ENCODE peak calls at places on chromosomes 6 and 20, in four cellular contexts. One of them, this sample, is unnamed. For H3K4me1, the result is how much of the 10 kb centered on the place peaks cover.

GRCh38 chr6:149884215-149884614 is 13.7 kb downstream of the RAET1E start:
- DNase-seq in foreskin keratinocyte: no peak
- DNase-seq in right cardiac atrium: peak
- DNase-seq in GM23248: peak
- DNase-seq in this sample: no peak

GRCh38 chr6:151442359-151442758 is 9.6 kb downstream of the RMND1 start:
- DNase-seq in foreskin keratinocyte: no peak
- DNase-seq in right cardiac atrium: no peak
- DNase-seq in GM23248: no peak
- DNase-seq in this sample: no peak

GRCh38 chr6:15751721-15752350 is 89.0 kb upstream of the DTNBP1 start:
- DNase-seq in foreskin keratinocyte: no peak
- DNase-seq in right cardiac atrium: no peak
- DNase-seq in GM23248: peak
- DNase-seq in this sample: no peak

GRCh38 chr20:38304845-38305447 is 990 bp downstream of the BPI start:
- DNase-seq in foreskin keratinocyte: no peak
- DNase-seq in right cardiac atrium: peak
- DNase-seq in GM23248: peak
- DNase-seq in this sample: no peak

GRCh38 chr20:4006640-4007039 is 8.7 kb downstream of the RNF24 start:
- DNase-seq in foreskin keratinocyte: no peak
- DNase-seq in right cardiac atrium: peak
- DNase-seq in GM23248: peak
- DNase-seq in this sample: peak

GRCh38 chr20:18587665-18588553 is at the start of gene DTD1:
- DNase-seq in foreskin keratinocyte: peak
- DNase-seq in right cardiac atrium: peak
- DNase-seq in GM23248: peak
- DNase-seq in this sample: peak

GRCh38 chr6:96898241-96898851 is 655 bp upstream of the NDUFAF4 start:
- DNase-seq in foreskin keratinocyte: peak
- DNase-seq in right cardiac atrium: no peak
- DNase-seq in GM23248: peak
- DNase-seq in this sample: no peak

GRCh38 chr20:40265872-40266533 is 423.0 kb downstream of the MAFB start:
- DNase-seq in foreskin keratinocyte: no peak
- DNase-seq in right cardiac atrium: no peak
- DNase-seq in GM23248: peak
- DNase-seq in this sample: no peak

GRCh38 chr6:170393807-170394399 is 87.3 kb downstream of the FAM120B start:
- DNase-seq in foreskin keratinocyte: peak
- DNase-seq in right cardiac atrium: no peak
- DNase-seq in GM23248: peak
- DNase-seq in this sample: no peak

GRCh38 chr6:1667012-1667804 is 57.5 kb downstream of the FOXC1 start:
- DNase-seq in foreskin keratinocyte: no peak
- DNase-seq in right cardiac atrium: no peak
- DNase-seq in GM23248: no peak
- DNase-seq in this sample: no peak

GRCh38 chr6:3797231-3798200 is 46.0 kb upstream of the PXDC1 start:
- DNase-seq in foreskin keratinocyte: peak
- DNase-seq in right cardiac atrium: no peak
- DNase-seq in GM23248: peak
- DNase-seq in this sample: no peak

GRCh38 chr6:17418281-17419188 is 25.1 kb downstream of the CAP2 start:
- DNase-seq in foreskin keratinocyte: peak
- DNase-seq in right cardiac atrium: no peak
- DNase-seq in GM23248: peak
- DNase-seq in this sample: no peak

GRCh38 chr20:62507323-62507722 is 31.5 kb upstream of the GATA5 start:
- DNase-seq in foreskin keratinocyte: no peak
- DNase-seq in right cardiac atrium: no peak
- DNase-seq in GM23248: no peak
- DNase-seq in this sample: no peak

GRCh38 chr6:139981810-139982550 is 607.5 kb upstream of the CITED2 start:
- DNase-seq in foreskin keratinocyte: no peak
- DNase-seq in right cardiac atrium: no peak
- DNase-seq in GM23248: peak
- DNase-seq in this sample: no peak

GRCh38 chr6:110876170-110876773 is 1.7 kb downstream of the AMD1 start:
- DNase-seq in foreskin keratinocyte: peak
- DNase-seq in right cardiac atrium: peak
- DNase-seq in GM23248: peak
- DNase-seq in this sample: peak

GRCh38 chr6:137799950-137800568 is 67.0 kb upstream of the TNFAIP3 start:
- DNase-seq in foreskin keratinocyte: no peak
- DNase-seq in right cardiac atrium: no peak
- DNase-seq in GM23248: peak
- DNase-seq in this sample: no peak

GRCh38 chr20:50744143-50744792 is 12.9 kb downstream of the PARD6B start:
- DNase-seq in foreskin keratinocyte: peak
- DNase-seq in right cardiac atrium: peak
- DNase-seq in GM23248: peak
- DNase-seq in this sample: peak

GRCh38 chr6:138663892-138664291 is 109.7 kb upstream of the CCDC28A start:
- DNase-seq in foreskin keratinocyte: no peak
- DNase-seq in right cardiac atrium: no peak
- DNase-seq in GM23248: no peak
- DNase-seq in this sample: no peak

GRCh38 chr6:127173541-127173940 is 55.1 kb downstream of the RSPO3 start:
- DNase-seq in foreskin keratinocyte: no peak
- DNase-seq in right cardiac atrium: no peak
- DNase-seq in GM23248: no peak
- DNase-seq in this sample: no peak

GRCh38 chr6:98044791-98045190 is 761.8 kb upstream of the MMS22L start:
- DNase-seq in foreskin keratinocyte: no peak
- DNase-seq in right cardiac atrium: no peak
- DNase-seq in GM23248: no peak
- DNase-seq in this sample: no peak
- H3K4me1 ChIP-seq in foreskin keratinocyte: under half
- H3K4me1 ChIP-seq in right cardiac atrium: under half
- H3K4me1 ChIP-seq in GM23248: under half
- H3K4me1 ChIP-seq in this sample: under half

DNA sequence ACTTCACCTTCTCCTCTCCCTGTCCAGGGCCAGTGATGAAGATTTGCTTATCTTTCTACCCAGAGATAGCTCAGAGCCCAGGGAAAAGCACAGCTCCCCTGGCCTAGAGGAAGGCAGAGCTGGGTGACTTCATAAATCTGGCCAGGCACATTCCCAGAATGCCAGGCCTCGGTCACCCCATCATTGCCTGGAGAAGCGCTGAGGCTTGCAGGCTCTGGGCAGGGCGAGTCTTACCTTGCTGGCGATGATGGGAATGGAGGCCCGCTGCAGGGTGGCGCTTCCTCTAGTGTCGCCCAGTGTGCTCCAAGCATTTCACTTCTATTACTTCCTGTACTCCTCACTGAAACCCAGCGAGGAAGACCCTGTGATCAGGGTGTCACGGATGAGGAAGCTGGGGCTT is 60.1 kb downstream of the DAAM2 start:
- DNase-seq in foreskin keratinocyte: no peak
- DNase-seq in right cardiac atrium: no peak
- DNase-seq in GM23248: no peak
- DNase-seq in this sample: no peak
- H3K4me1 ChIP-seq in foreskin keratinocyte: under half
- H3K4me1 ChIP-seq in right cardiac atrium: under half
- H3K4me1 ChIP-seq in GM23248: under half
- H3K4me1 ChIP-seq in this sample: half or more

GRCh38 chr6:156849806-156850205 is 72.6 kb downstream of the ARID1B start:
- DNase-seq in foreskin keratinocyte: no peak
- DNase-seq in right cardiac atrium: no peak
- DNase-seq in GM23248: no peak
- DNase-seq in this sample: no peak
- H3K4me1 ChIP-seq in foreskin keratinocyte: under half
- H3K4me1 ChIP-seq in right cardiac atrium: under half
- H3K4me1 ChIP-seq in GM23248: under half
- H3K4me1 ChIP-seq in this sample: half or more

DNA sequence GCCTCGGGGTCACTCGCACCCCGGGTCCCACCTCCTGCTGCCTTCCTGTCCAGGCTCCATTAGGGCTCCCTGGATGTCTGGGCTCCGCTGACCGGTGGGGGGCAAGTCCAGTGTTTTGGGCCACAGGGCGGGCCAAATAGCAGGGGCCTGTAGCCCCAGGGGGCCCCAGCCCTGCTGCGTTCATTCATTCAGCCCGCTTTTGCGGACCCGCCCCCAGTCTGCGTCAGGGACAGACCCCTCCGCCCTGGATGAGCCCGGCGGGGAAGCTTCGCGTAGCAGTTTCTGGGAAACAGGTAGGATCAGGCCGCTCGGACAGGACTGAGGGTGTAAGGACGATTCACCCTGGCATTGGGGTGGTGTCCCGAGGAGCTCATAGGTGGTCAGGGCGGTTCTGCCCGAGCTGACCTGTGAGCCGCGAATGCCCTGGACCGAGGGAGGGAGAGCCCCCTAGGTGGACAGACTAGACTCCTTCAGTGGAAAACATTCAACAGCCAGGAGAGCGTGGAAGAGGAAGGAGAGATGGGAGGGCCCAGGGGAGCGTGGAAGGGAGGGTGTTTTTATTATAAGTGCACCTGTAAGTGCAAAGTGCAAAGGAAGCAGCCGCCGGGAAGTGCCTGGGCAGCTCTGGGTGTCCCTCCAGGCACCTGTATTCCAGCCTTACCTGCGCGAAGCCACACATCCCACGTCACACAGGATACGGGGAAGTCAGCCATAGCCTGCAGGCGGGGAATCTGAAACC is 619 bp downstream of the ENTPD6 start:
- DNase-seq in foreskin keratinocyte: no peak
- DNase-seq in right cardiac atrium: peak
- DNase-seq in GM23248: no peak
- DNase-seq in this sample: no peak
- H3K4me1 ChIP-seq in foreskin keratinocyte: under half
- H3K4me1 ChIP-seq in right cardiac atrium: under half
- H3K4me1 ChIP-seq in GM23248: under half
- H3K4me1 ChIP-seq in this sample: half or more

GRCh38 chr6:166861304-166861703 is 95.0 kb downstream of the RNASET2 start:
- DNase-seq in foreskin keratinocyte: no peak
- DNase-seq in right cardiac atrium: no peak
- DNase-seq in GM23248: no peak
- DNase-seq in this sample: no peak

GRCh38 chr6:166861961-166862286 is 94.4 kb downstream of the RNASET2 start:
- DNase-seq in foreskin keratinocyte: no peak
- DNase-seq in right cardiac atrium: no peak
- DNase-seq in GM23248: no peak
- DNase-seq in this sample: no peak

GRCh38 chr6:166862978-166863530 is 93.3 kb downstream of the RNASET2 start:
- DNase-seq in foreskin keratinocyte: no peak
- DNase-seq in right cardiac atrium: no peak
- DNase-seq in GM23248: no peak
- DNase-seq in this sample: no peak

GRCh38 chr6:166864333-166864732 is 92.0 kb downstream of the RNASET2 start:
- DNase-seq in foreskin keratinocyte: no peak
- DNase-seq in right cardiac atrium: no peak
- DNase-seq in GM23248: no peak
- DNase-seq in this sample: no peak

DNA sequence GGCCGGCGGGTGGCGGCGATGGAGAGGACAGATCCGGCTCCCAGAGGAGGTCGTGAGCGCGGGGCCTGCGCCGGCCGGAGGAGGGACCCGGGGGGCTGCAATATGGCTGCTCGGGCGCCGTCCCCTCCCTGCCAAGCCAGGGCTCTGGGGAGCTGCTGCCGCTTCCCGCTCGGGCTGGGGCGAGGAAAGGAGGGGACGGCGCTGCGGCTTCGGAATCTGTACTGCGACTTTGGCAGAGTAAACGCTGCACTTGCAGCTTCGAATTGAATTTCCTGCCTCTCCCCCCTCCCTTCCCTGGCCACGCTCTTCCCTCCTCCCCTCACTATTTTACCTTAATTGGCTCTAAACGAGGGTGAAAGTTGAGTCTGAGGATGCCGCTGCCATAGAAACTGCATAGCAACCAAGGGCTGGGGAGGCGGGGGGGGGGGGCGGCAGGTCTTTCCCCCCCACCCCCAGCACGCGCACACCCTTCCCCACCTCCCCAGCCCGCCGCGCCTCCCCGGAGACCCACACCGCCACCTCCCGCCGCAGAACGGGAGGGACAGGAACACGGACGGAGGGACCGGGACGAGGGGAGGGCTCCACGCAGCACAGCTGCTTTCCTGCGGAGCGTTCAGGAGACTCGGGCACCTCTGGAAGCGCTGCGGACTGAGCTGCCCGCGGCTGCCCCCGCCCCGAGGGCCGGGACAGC is 93.9 kb downstream of the RNASET2 start:
- DNase-seq in foreskin keratinocyte: no peak
- DNase-seq in right cardiac atrium: peak
- DNase-seq in GM23248: peak
- DNase-seq in this sample: no peak
- H3K4me1 ChIP-seq in foreskin keratinocyte: under half
- H3K4me1 ChIP-seq in right cardiac atrium: under half
- H3K4me1 ChIP-seq in GM23248: under half
- H3K4me1 ChIP-seq in this sample: under half